ENCODE peak calls at places on chromosomes 6 and 20, in six cellular contexts. One of them, this sample, is unnamed.

GRCh38 chr6:105545947-105546710 is 143.2 kb upstream of the PREP start:
- DNase-seq in CD4-positive, alpha-beta memory T cell: no peak
- DNase-seq in astrocyte of the spinal cord: no peak
- DNase-seq in fibroblast of villous mesenchyme: peak
- DNase-seq in testis: no peak
- DNase-seq in caudate nucleus: no peak
- DNase-seq in this sample: peak

GRCh38 chr6:123745877-123746276 is 57.8 kb upstream of the NKAIN2 start:
- DNase-seq in CD4-positive, alpha-beta memory T cell: no peak
- DNase-seq in astrocyte of the spinal cord: peak
- DNase-seq in testis: no peak
- DNase-seq in caudate nucleus: no peak
- DNase-seq in fibroblast of villous mesenchyme: no peak
- DNase-seq in this sample: peak

GRCh38 chr6:40210628-40211056 is 276.4 kb upstream of the MOCS1 start:
- DNase-seq in caudate nucleus: no peak
- DNase-seq in testis: no peak
- DNase-seq in CD4-positive, alpha-beta memory T cell: no peak
- DNase-seq in astrocyte of the spinal cord: no peak
- DNase-seq in fibroblast of villous mesenchyme: no peak
- DNase-seq in this sample: no peak

GRCh38 chr6:119858901-119859300 is 509.3 kb upstream of the MAN1A1 start:
- DNase-seq in testis: no peak
- DNase-seq in fibroblast of villous mesenchyme: no peak
- DNase-seq in CD4-positive, alpha-beta memory T cell: no peak
- DNase-seq in caudate nucleus: no peak
- DNase-seq in astrocyte of the spinal cord: peak
- DNase-seq in this sample: no peak

GRCh38 chr6:16783485-16783884 is 22.2 kb upstream of the ATXN1 start:
- DNase-seq in astrocyte of the spinal cord: no peak
- DNase-seq in CD4-positive, alpha-beta memory T cell: no peak
- DNase-seq in fibroblast of villous mesenchyme: no peak
- DNase-seq in testis: no peak
- DNase-seq in caudate nucleus: no peak
- DNase-seq in this sample: no peak

GRCh38 chr6:168417158-168417557 is 23.8 kb upstream of the SMOC2 start:
- DNase-seq in CD4-positive, alpha-beta memory T cell: no peak
- DNase-seq in testis: no peak
- DNase-seq in astrocyte of the spinal cord: no peak
- DNase-seq in caudate nucleus: no peak
- DNase-seq in fibroblast of villous mesenchyme: no peak
- DNase-seq in this sample: no peak

GRCh38 chr6:79076160-79076559 is 1.9 kb downstream of the PHIP start:
- DNase-seq in testis: no peak
- DNase-seq in caudate nucleus: no peak
- DNase-seq in astrocyte of the spinal cord: peak
- DNase-seq in CD4-positive, alpha-beta memory T cell: peak
- DNase-seq in fibroblast of villous mesenchyme: peak
- DNase-seq in this sample: peak

GRCh38 chr6:132511159-132511835 is 1.6 kb downstream of the STX7 start:
- DNase-seq in astrocyte of the spinal cord: no peak
- DNase-seq in fibroblast of villous mesenchyme: peak
- DNase-seq in testis: no peak
- DNase-seq in caudate nucleus: no peak
- DNase-seq in CD4-positive, alpha-beta memory T cell: no peak
- DNase-seq in this sample: no peak

GRCh38 chr20:44948107-44948506 is 12.1 kb downstream of the TOMM34 start:
- DNase-seq in testis: no peak
- DNase-seq in CD4-positive, alpha-beta memory T cell: no peak
- DNase-seq in fibroblast of villous mesenchyme: no peak
- DNase-seq in caudate nucleus: no peak
- DNase-seq in astrocyte of the spinal cord: no peak
- DNase-seq in this sample: no peak

GRCh38 chr20:19880256-19881079 is 122.4 kb downstream of the RIN2 start:
- DNase-seq in astrocyte of the spinal cord: peak
- DNase-seq in testis: no peak
- DNase-seq in CD4-positive, alpha-beta memory T cell: no peak
- DNase-seq in caudate nucleus: no peak
- DNase-seq in fibroblast of villous mesenchyme: peak
- DNase-seq in this sample: peak

GRCh38 chr20:18258126-18258860 is 30.0 kb upstream of the ZNF133 start:
- DNase-seq in caudate nucleus: no peak
- DNase-seq in fibroblast of villous mesenchyme: no peak
- DNase-seq in CD4-positive, alpha-beta memory T cell: no peak
- DNase-seq in testis: no peak
- DNase-seq in astrocyte of the spinal cord: no peak
- DNase-seq in this sample: no peak

GRCh38 chr20:58711266-58712051 is 18.9 kb downstream of the NPEPL1 start:
- DNase-seq in CD4-positive, alpha-beta memory T cell: no peak
- DNase-seq in astrocyte of the spinal cord: no peak
- DNase-seq in caudate nucleus: no peak
- DNase-seq in testis: peak
- DNase-seq in fibroblast of villous mesenchyme: no peak
- DNase-seq in this sample: no peak

GRCh38 chr20:32252189-32252588 is 25.3 kb upstream of the KIF3B start:
- DNase-seq in caudate nucleus: no peak
- DNase-seq in testis: no peak
- DNase-seq in CD4-positive, alpha-beta memory T cell: peak
- DNase-seq in astrocyte of the spinal cord: no peak
- DNase-seq in fibroblast of villous mesenchyme: no peak
- DNase-seq in this sample: no peak

GRCh38 chr20:12942123-12942522 is 66.6 kb upstream of the SPTLC3 start:
- DNase-seq in astrocyte of the spinal cord: no peak
- DNase-seq in CD4-positive, alpha-beta memory T cell: no peak
- DNase-seq in testis: no peak
- DNase-seq in caudate nucleus: no peak
- DNase-seq in fibroblast of villous mesenchyme: no peak
- DNase-seq in this sample: no peak

GRCh38 chr6:4788482-4788881 is 12.3 kb downstream of the CDYL start:
- DNase-seq in CD4-positive, alpha-beta memory T cell: no peak
- DNase-seq in testis: no peak
- DNase-seq in fibroblast of villous mesenchyme: no peak
- DNase-seq in astrocyte of the spinal cord: no peak
- DNase-seq in caudate nucleus: no peak
- DNase-seq in this sample: no peak

GRCh38 chr20:50560867-50561266 is 50.7 kb downstream of the PTPN1 start:
- DNase-seq in testis: peak
- DNase-seq in caudate nucleus: no peak
- DNase-seq in fibroblast of villous mesenchyme: no peak
- DNase-seq in astrocyte of the spinal cord: no peak
- DNase-seq in CD4-positive, alpha-beta memory T cell: no peak
- DNase-seq in this sample: no peak

GRCh38 chr6:157974967-157975366 is 6.7 kb upstream of the SYNJ2 start:
- DNase-seq in fibroblast of villous mesenchyme: no peak
- DNase-seq in caudate nucleus: no peak
- DNase-seq in testis: no peak
- DNase-seq in CD4-positive, alpha-beta memory T cell: no peak
- DNase-seq in astrocyte of the spinal cord: no peak
- DNase-seq in this sample: no peak

This sample was measured in fibroblast of pulmonary artery.